ENCODE peak calls at places on chromosomes 16 and 17, in four cellular contexts. C is K562, Y is HepG2, W is H1. I is an unnamed sample.

GRCh38 chr17:50146230-50146926 is 4.1 kb downstream of the PPP1R9B start:
- DNase-seq in C (no peak), Y (no peak), W (no peak), I (no peak)

GRCh38 chr17:61468263-61468907 is 16.2 kb downstream of the TBX4 start:
- DNase-seq in W (no peak), Y (no peak), C (no peak), I (no peak)

GRCh38 chr17:27853121-27853520 is 40.0 kb downstream of the LYRM9 start:
- DNase-seq in C (no peak), W (no peak), Y (no peak), I (no peak)

GRCh38 chr17:4785311-4786110 is 653 bp downstream of the VMO1 start:
- DNase-seq in C (no peak), W (no peak), Y (no peak), I (no peak)

GRCh38 chr16:83125999-83126568 is 499.3 kb downstream of the CDH13 start:
- DNase-seq in W (no peak), C (no peak), Y (no peak), I (no peak)

GRCh38 chr16:56409195-56409594 is 16.1 kb downstream of the AMFR start:
- DNase-seq in W (no peak), Y (peak), C (no peak), I (no peak)

GRCh38 chr17:68592667-68593330 is 8.4 kb downstream of the FAM20A start:
- DNase-seq in W (no peak), C (no peak), Y (no peak), I (no peak)

GRCh38 chr16:2831203-2831602 is 1.1 kb downstream of the ZG16B start:
- DNase-seq in W (no peak), C (no peak), Y (no peak), I (no peak)

GRCh38 chr17:19309701-19310100 is 52.8 kb downstream of the B9D1 start:
- DNase-seq in C (no peak), W (no peak), Y (no peak), I (no peak)

GRCh38 chr17:67441052-67441738 is 64.1 kb downstream of the PITPNC1 start:
- DNase-seq in W (no peak), C (no peak), Y (peak), I (no peak)

GRCh38 chr16:23803591-23804123 is 32.1 kb upstream of the PRKCB start:
- DNase-seq in Y (peak), W (peak), C (peak), I (no peak)

GRCh38 chr16:63596716-63597115 is 1525.1 kb downstream of the CDH11 start:
- DNase-seq in W (no peak), Y (no peak), C (no peak), I (no peak)

GRCh38 chr17:27798376-27798775 is 2.0 kb downstream of the NOS2 start:
- DNase-seq in W (no peak), Y (no peak), C (no peak), I (no peak)

GRCh38 chr16:85276741-85277140 is 164.5 kb upstream of the CIBAR2 start:
- DNase-seq in W (no peak), Y (no peak), C (no peak), I (no peak)

GRCh38 chr16:2364638-2365210 is 24.2 kb upstream of the ABCA3 start:
- DNase-seq in C (no peak), W (no peak), Y (no peak), I (no peak)

GRCh38 chr16:2176047-2176446 is 20.4 kb downstream of the CASKIN1 start:
- DNase-seq in W (no peak), C (no peak), Y (no peak), I (no peak)

GRCh38 chr17:2957631-2958286 is 105.6 kb downstream of the OR1D5 start:
- DNase-seq in C (no peak), W (no peak), Y (no peak), I (no peak)

GRCh38 chr16:67942510-67943255 is 1.2 kb downstream of the LCAT start:
- DNase-seq in W (no peak), Y (peak), C (no peak), I (no peak)

GRCh38 chr17:44191941-44192496 is 5.2 kb downstream of the TMUB2 start:
- DNase-seq in W (peak), Y (no peak), C (no peak), I (no peak)

GRCh38 chr16:6016530-6017184 is 919.1 kb upstream of the EEF2KMT start:
- DNase-seq in Y (peak), C (peak), W (no peak), I (no peak)

GRCh38 chr16:68272501-68273209 is 8.3 kb downstream of the SLC7A6 start:
- DNase-seq in Y (no peak), W (no peak), C (no peak), I (no peak)

GRCh38 chr17:1126327-1126726 is 53.5 kb downstream of the ABR start:
- DNase-seq in C (no peak), Y (no peak), W (no peak), I (no peak)

GRCh38 chr16:22220076-22220453 is 14.0 kb downstream of the EEF2K start:
- DNase-seq in Y (no peak), W (no peak), C (peak), I (no peak)

GRCh38 chr17:80855196-80855967 is 136.3 kb upstream of the CHMP6 start:
- DNase-seq in Y (no peak), C (no peak), W (no peak), I (no peak)

GRCh38 chr17:62076864-62077788 is 12.0 kb upstream of the MED13 start:
- DNase-seq in C (no peak), Y (no peak), W (no peak), I (no peak)

GRCh38 chr17:66884931-66885330 is 50.0 kb downstream of the CACNG5 start:
- DNase-seq in C (no peak), Y (no peak), W (no peak), I (no peak)

GRCh38 chr16:87842209-87842869 is 27.0 kb downstream of the SLC7A5 start:
- DNase-seq in C (no peak), W (no peak), Y (peak), I (no peak)

GRCh38 chr16:84768061-84768797 is 51.6 kb upstream of the CRISPLD2 start:
- DNase-seq in C (no peak), W (no peak), Y (no peak), I (no peak)

GRCh38 chr16:3187798-3188674 is at the start of gene OR1F1:
- DNase-seq in C (peak), Y (peak), W (no peak), I (no peak)

GRCh38 chr17:9937164-9937835 is 32.2 kb upstream of the RCVRN start:
- DNase-seq in Y (no peak), C (no peak), W (no peak), I (no peak)

GRCh38 chr16:85028638-85029412 is 1.2 kb downstream of the KIAA0513 start:
- DNase-seq in Y (no peak), C (peak), W (no peak), I (no peak)

GRCh38 chr17:82980632-82981031 is 98.8 kb upstream of the METRNL start:
- DNase-seq in C (no peak), Y (no peak), W (no peak), I (no peak)

GRCh38 chr17:47663997-47664941 is 14.6 kb downstream of the KPNB1 start:
- DNase-seq in Y (peak), W (no peak), C (peak), I (peak)

DNA sequence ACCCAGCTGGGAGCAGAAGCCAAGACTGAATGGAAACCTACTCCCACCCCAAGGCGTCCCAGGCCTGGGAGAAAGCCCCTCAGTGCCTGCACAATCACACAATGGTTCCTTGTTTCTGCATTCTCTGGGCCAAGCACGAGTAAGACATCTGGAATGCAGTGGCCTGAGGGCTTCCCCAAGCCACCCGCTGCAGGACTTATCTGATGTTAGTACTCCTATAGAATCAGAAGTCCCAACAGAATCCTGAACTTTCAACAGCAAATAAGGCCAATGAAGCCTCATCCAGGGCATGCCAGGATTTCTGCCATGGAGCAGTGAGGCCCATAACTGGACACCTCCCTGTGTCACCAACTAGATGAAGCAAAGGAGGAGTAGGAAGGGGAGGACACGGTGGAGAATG is 28.6 kb downstream of the MYO18A start:
- DNase-seq in Y (peak), C (peak), W (no peak), I (no peak)
- TF ChIP-seq BRCA1 in Y (no peak), C (no peak), W (no peak), I (no peak)

DNA sequence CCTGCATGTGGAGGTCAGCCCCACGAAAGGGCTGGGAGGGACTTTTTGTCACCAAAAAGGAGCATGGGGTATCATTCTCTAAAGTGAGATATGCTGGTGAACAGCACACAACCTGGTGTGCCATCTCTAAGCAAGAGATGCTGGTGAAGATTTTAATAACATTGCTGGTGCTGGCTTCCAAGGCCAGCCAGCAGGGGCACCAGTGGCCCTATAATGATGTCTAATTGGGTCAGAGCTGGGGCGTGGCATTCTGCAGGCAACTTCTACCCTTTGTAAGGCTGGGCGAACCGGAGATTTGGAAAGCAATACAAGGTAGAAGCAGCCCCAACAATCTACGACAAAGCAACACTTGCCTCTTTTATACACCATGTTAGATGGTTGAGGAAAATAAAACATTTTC is 16.8 kb downstream of the SDR42E1 start:
- DNase-seq in W (no peak), C (peak), Y (no peak), I (no peak)
- TF ChIP-seq BRCA1 in W (no peak), C (no peak), Y (no peak), I (no peak)

GRCh38 chr16:17277981-17278381 is 192.8 kb downstream of the XYLT1 start:
- DNase-seq in C (peak), W (no peak), Y (peak), I (no peak)
- TF ChIP-seq BRCA1 in C (no peak), W (no peak), Y (no peak), I (no peak)

DNA sequence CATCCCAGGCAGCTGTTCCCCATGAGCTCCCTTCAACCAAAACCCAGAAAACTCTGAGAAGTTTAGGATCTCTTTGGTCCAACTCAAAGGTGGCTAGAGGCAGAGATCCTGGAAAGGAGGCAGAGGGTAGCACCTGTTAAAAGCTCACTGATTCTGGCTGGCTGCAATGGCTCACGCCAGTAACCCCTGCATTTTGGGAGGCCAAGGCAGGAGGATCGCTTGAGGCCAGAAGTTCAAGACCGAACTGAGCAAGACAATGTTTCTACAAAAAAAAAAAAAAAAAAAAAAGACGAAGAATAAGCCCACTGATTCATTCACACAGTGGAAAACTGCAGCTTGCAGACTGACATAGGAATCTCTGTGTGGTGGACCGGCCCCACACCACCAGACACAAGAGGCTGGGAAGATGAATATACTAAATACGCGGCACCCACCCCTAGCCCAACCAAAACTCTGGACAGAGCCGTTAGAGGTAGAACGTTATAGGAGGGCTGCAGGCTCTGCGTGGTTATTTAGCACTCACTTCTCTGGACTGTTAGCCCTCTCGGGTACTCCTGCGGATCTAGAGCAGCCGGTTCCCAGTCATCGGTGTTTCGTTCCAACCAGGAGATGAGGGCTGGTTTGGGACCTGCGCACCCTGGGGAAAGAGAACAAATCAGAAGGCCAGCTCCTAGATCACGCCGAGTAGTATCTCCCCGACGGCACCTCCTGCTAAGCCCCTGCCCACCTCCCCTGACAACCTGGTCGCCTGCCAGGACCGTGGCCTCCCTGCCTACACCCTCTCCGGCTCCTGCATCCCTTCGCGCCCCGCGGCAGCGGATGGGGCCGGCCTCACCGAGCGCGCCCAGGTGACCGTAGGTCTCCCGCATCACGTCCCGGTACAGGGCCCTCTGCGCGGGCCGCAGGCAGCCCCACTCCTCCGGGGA is 924 bp downstream of the ZNF689 start:
- DNase-seq in W (no peak), Y (no peak), C (peak), I (no peak)
- TF ChIP-seq BRCA1 in W (no peak), Y (no peak), C (no peak), I (no peak)

GRCh38 chr17:35164716-35165115 is 17.1 kb downstream of the UNC45B start:
- DNase-seq in Y (no peak), W (no peak), C (no peak), I (no peak)
- TF ChIP-seq BRCA1 in Y (no peak), W (no peak), C (no peak), I (no peak)

GRCh38 chr16:16007743-16008111 is 58.3 kb downstream of the ABCC1 start:
- DNase-seq in W (no peak), Y (no peak), C (no peak), I (peak)
- TF ChIP-seq BRCA1 in W (no peak), Y (no peak), C (no peak), I (no peak)

I was measured in GM12878.